ENCODE peak calls at places on chromosomes 7 and 10, in ten cellular contexts. S is endothelial cell; X is stimulated activated CD4-positive, alpha-beta T cell treated with anti-CD3 and anti-CD28 coated beads, Interleukin-15, amount 100 ng/mL, for 48 hours; P is effector CD4-positive, alpha-beta T cell; B is EL; N is aorta; Z is activated T-helper 1 cell treated with anti-CD3 and anti-CD28 coated beads, Interleukin-12 subunit alpha, Interleukin-12 subunit beta, Interleukin-2, Interleukin-4 antibody, amounts not matched to agents 30 ng/mL and 10 ng/mL and 1 ng/mL, durations not matched to agents 14 hours and 24 hours and 36 hours; V is activated naive CD8-positive, alpha-beta T cell treated with anti-CD3 and anti-CD28 coated beads, Interleukin-2, amount 50 U/mL, for 24 hours; H is tibial nerve; L is EH. Q is an unnamed sample.

GRCh38 chr10:118998183-118998582 is 31.3 kb upstream of the NANOS1 start:
- DNase-seq in S (no peak), X (no peak), P (no peak), B (no peak), N (no peak), Z (no peak), V (no peak), H (no peak), L (no peak), Q (no peak)

GRCh38 chr7:128065872-128066271 is 34.6 kb upstream of the LRRC4 start:
- DNase-seq in S (no peak), X (no peak), P (no peak), B (no peak), N (no peak), Z (no peak), V (no peak), H (no peak), L (no peak), Q (no peak)

GRCh38 chr10:29411666-29412335 is 122.9 kb downstream of the LYZL1 start:
- DNase-seq in S (no peak), X (no peak), P (no peak), B (no peak), N (no peak), Z (no peak), V (no peak), H (no peak), L (no peak), Q (no peak)

GRCh38 chr7:6614941-6615737 is at the start of gene ZNF853:
- DNase-seq in S (peak), X (no peak), P (no peak), B (no peak), N (no peak), Z (no peak), V (no peak), H (no peak), L (no peak), Q (no peak)

GRCh38 chr7:20778063-20778721 is 8.5 kb downstream of the SP8 start:
- DNase-seq in S (peak), X (no peak), P (no peak), B (no peak), N (peak), Z (no peak), V (peak), H (no peak), L (no peak), Q (peak)

GRCh38 chr7:124462249-124462648 is 303.3 kb downstream of the GPR37 start:
- DNase-seq in S (no peak), X (no peak), P (no peak), B (peak), N (no peak), Z (no peak), V (no peak), H (no peak), L (peak), Q (no peak)

GRCh38 chr7:103914147-103914899 is 75.1 kb downstream of the RELN start:
- DNase-seq in S (no peak), X (no peak), P (no peak), B (peak), N (no peak), Z (no peak), V (no peak), H (no peak), L (no peak), Q (no peak)

GRCh38 chr7:158355456-158356065 is 232.1 kb downstream of the PTPRN2 start:
- DNase-seq in S (no peak), X (no peak), P (no peak), B (no peak), N (no peak), Z (no peak), V (no peak), H (no peak), L (no peak), Q (peak)

GRCh38 chr10:73364964-73365363 is 6.3 kb upstream of the CFAP70 start:
- DNase-seq in S (no peak), X (no peak), P (no peak), B (no peak), N (no peak), Z (no peak), V (no peak), H (no peak), L (no peak), Q (no peak)

GRCh38 chr7:151852486-151853396 is 24.2 kb downstream of the PRKAG2 start:
- DNase-seq in S (no peak), X (no peak), P (no peak), B (no peak), N (peak), Z (no peak), V (no peak), H (no peak), L (no peak), Q (no peak)

GRCh38 chr7:34841326-34841725 is 183.3 kb downstream of the NPSR1 start:
- DNase-seq in S (no peak), X (no peak), P (no peak), B (no peak), N (no peak), Z (no peak), V (no peak), H (no peak), L (no peak), Q (no peak)

GRCh38 chr7:82443801-82444219 is 233 bp upstream of the CACNA2D1 start:
- DNase-seq in S (peak), X (no peak), P (no peak), B (peak), N (peak), Z (no peak), V (no peak), H (peak), L (peak), Q (peak)

GRCh38 chr10:63236113-63236935 is 103.2 kb downstream of the NRBF2 start:
- DNase-seq in S (no peak), X (no peak), P (no peak), B (peak), N (no peak), Z (no peak), V (no peak), H (no peak), L (peak), Q (no peak)

GRCh38 chr7:150378115-150378852 is 846 bp upstream of the ZNF775 start:
- DNase-seq in S (peak), X (no peak), P (peak), B (peak), N (no peak), Z (no peak), V (peak), H (peak), L (peak), Q (peak)

GRCh38 chr10:95464280-95464679 is 96.9 kb downstream of the SORBS1 start:
- DNase-seq in S (no peak), X (no peak), P (no peak), B (no peak), N (no peak), Z (no peak), V (no peak), H (no peak), L (no peak), Q (no peak)

GRCh38 chr10:132404169-132404880 is 7.3 kb downstream of the PWWP2B start:
- DNase-seq in S (no peak), X (no peak), P (no peak), B (no peak), N (peak), Z (no peak), V (no peak), H (no peak), L (no peak), Q (no peak)

GRCh38 chr10:55002420-55002819 is 201.4 kb upstream of the PCDH15 start:
- DNase-seq in S (no peak), X (no peak), P (no peak), B (no peak), N (no peak), Z (no peak), V (no peak), H (no peak), L (no peak), Q (no peak)

GRCh38 chr7:835021-835420 is 2.7 kb downstream of the SUN1 start:
- DNase-seq in S (no peak), X (no peak), P (no peak), B (no peak), N (no peak), Z (no peak), V (no peak), H (no peak), L (no peak), Q (no peak)

Q was measured in NCI-H774.